ENCODE peak calls at places on chromosome X, in eight cellular contexts. W, L, F, C, O, S, N and G are unnamed samples.

GRCh38 chrX:31178769-31179125 is 106.9 kb upstream of the FTHL17 start:
- DNase-seq in W (no peak), L (no peak), F (no peak), C (no peak), O (no peak), S (no peak), N (no peak), G (no peak)

GRCh38 chrX:20686256-20686655 is 419.5 kb upstream of the RPS6KA3 start:
- DNase-seq in W (no peak), L (no peak), F (no peak), C (no peak), O (no peak), S (no peak), N (no peak), G (no peak)

GRCh38 chrX:22313757-22314156 is 41.0 kb downstream of the CBLL2 start:
- DNase-seq in W (no peak), L (no peak), F (no peak), C (no peak), O (no peak), S (no peak), N (no peak), G (no peak)

GRCh38 chrX:101485212-101486064 is at the start of gene ARMCX4:
- DNase-seq in W (peak; percentile 55), L (peak; percentile 52), F (peak; percentile 65), C (peak; percentile 19), O (peak; percentile 26), S (peak; percentile 49), N (peak; percentile 55), G (peak; percentile 26)

GRCh38 chrX:2928127-2928582 is 984 bp downstream of the ARSD start:
- DNase-seq in W (peak; percentile 77), L (peak; percentile 77), F (no peak), C (no peak), O (no peak), S (peak; percentile 64), N (no peak), G (no peak)

GRCh38 chrX:38008658-38009057 is 2.3 kb downstream of the SYTL5 start:
- DNase-seq in W (no peak), L (no peak), F (no peak), C (no peak), O (no peak), S (no peak), N (no peak), G (no peak)

GRCh38 chrX:151510203-151510602 is 53.3 kb upstream of the PASD1 start:
- DNase-seq in W (no peak), L (no peak), F (no peak), C (no peak), O (no peak), S (no peak), N (no peak), G (no peak)

GRCh38 chrX:134469481-134469880 is 9.5 kb downstream of the HPRT1 start:
- DNase-seq in W (no peak), L (no peak), F (peak; percentile 36), C (no peak), O (peak; percentile 10), S (no peak), N (peak; percentile 35), G (no peak)

GRCh38 chrX:136325377-136325776 is 24.6 kb downstream of the ADGRG4 start:
- DNase-seq in W (no peak), L (no peak), F (no peak), C (no peak), O (no peak), S (no peak), N (no peak), G (no peak)

GRCh38 chrX:53441531-53442321 is 7.6 kb upstream of the HSD17B10 start:
- DNase-seq in W (peak; percentile 87), L (peak; percentile 86), F (peak; percentile 76), C (peak; percentile 61), O (no peak), S (peak; percentile 89), N (peak; percentile 62), G (no peak)

GRCh38 chrX:108699368-108699767 is 37.0 kb downstream of the IRS4 start:
- DNase-seq in W (no peak), L (no peak), F (peak; percentile 43), C (no peak), O (no peak), S (no peak), N (peak; percentile 36), G (no peak)
- TF ChIP-seq CTCF in W (peak; percentile 9), L (peak; percentile 15), F (no peak), C (no peak), O (no peak), S (peak; percentile 31), N (peak; percentile 33), G (no peak)

GRCh38 chrX:102902355-102902754 is 34.7 kb upstream of the RAB40AL start:
- DNase-seq in W (no peak), L (no peak), F (no peak), C (no peak), O (no peak), S (no peak), N (no peak), G (no peak)
- TF ChIP-seq CTCF in W (no peak), L (no peak), F (no peak), C (no peak), O (no peak), S (no peak), N (no peak), G (no peak)

GRCh38 chrX:131792356-131792749 is 230.7 kb upstream of the STK26 start:
- DNase-seq in W (no peak), L (peak; percentile 88), F (no peak), C (no peak), O (no peak), S (peak; percentile 91), N (peak; percentile 92), G (peak; percentile 90)
- TF ChIP-seq CTCF in W (no peak), L (peak; percentile 31), F (no peak), C (no peak), O (no peak), S (no peak), N (peak; percentile 40), G (no peak)

GRCh38 chrX:124238268-124238667 is 94.2 kb upstream of the TEX13D start:
- DNase-seq in W (no peak), L (no peak), F (no peak), C (no peak), O (no peak), S (no peak), N (no peak), G (no peak)

GRCh38 chrX:124239911-124240310 is 92.5 kb upstream of the TEX13D start:
- DNase-seq in W (no peak), L (no peak), F (no peak), C (no peak), O (no peak), S (no peak), N (no peak), G (no peak)

GRCh38 chrX:124242160-124242559 is 90.3 kb upstream of the TEX13D start:
- DNase-seq in W (no peak), L (no peak), F (no peak), C (no peak), O (no peak), S (no peak), N (no peak), G (no peak)

GRCh38 chrX:124239324-124239723 is 93.1 kb upstream of the TEX13D start:
- DNase-seq in W (no peak), L (no peak), F (no peak), C (no peak), O (no peak), S (no peak), N (no peak), G (no peak)

DNA sequence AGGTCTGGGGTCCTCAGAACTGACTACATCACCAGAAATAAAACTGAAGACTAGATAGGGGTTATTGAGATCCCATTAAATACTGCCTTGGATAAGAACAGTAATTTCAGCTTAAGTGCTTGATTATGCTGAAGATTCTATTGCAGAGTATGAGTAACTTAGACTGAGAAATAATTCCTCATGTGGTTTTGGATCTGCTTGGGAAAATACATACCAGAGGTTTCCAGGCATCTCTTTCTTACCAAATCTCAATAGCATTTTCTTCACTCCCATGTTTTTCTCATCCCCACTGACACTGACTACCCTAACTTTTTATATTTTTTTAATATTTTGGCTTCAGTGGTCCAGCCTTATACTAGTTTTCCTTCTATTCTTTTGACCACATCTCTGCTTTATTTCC is 92.0 kb upstream of the TEX13D start:
- DNase-seq in W (no peak), L (no peak), F (no peak), C (no peak), O (no peak), S (no peak), N (peak; percentile 7), G (no peak)
- TF ChIP-seq CTCF in W (no peak), L (no peak), F (no peak), C (no peak), O (no peak), S (no peak), N (no peak), G (no peak)

DNA sequence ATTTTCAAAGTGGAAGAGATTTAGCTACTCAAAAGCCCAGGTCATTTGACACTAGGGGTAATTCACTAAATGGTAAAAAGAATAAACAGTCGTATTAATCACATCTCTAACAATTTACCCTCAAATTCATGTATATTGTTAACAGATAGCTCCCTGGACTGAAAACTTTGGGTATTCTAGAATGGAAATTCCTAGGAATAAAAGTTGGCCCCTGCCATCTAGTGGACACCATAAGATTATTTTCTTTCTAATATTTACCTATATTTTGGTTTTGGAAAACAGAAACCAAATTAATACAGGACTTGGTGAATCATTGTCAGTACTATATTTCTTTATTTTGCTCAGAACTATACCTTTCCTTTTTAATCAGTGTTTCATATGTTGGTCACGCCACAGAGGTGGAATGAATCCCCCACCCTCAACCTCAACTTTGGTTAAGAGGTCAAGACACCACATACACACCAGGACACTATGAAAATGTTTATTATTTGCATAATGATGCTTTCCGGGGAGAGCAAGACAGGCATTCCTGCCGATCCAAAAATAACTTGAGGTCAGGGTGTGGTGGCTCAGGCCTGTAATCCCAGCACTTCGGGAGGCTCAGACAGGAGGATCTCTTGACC is 96.2 kb upstream of the APOOL start:
- DNase-seq in W (no peak), L (no peak), F (peak; percentile 1), C (no peak), O (no peak), S (no peak), N (peak; percentile 3), G (no peak)
- TF ChIP-seq CTCF in W (no peak), L (no peak), F (no peak), C (no peak), O (peak; percentile 34), S (peak; percentile 46), N (peak; percentile 16), G (no peak)

DNA sequence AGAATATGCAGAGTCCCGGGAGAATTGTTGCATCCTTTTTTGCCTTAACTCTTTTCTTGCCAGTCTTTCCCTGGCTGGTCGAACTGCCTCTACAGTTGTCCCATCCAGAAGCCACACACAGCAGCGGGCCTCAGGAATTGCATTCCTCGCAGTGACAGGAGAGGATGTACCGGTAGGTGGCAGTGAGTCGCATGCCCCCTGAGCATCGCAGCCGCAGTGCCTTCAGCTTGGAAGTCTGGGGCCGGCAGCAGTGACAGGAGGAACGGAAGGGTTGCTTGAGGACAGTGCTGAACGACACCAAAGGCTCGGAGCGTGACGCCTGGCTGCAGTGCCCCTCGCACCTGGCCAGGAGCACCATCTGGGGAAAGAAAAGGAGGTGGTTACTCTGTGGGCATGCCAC is 23.5 kb downstream of the NDP start:
- DNase-seq in W (peak; percentile 44), L (no peak), F (peak; percentile 8), C (peak; percentile 19), O (no peak), S (peak; percentile 41), N (no peak), G (no peak)
- TF ChIP-seq CTCF in W (peak; percentile 34), L (peak; percentile 23), F (peak; percentile 30), C (peak; percentile 31), O (peak; percentile 29), S (peak; percentile 46), N (peak; percentile 46), G (no peak)